ENCODE peak calls at places on chromosomes 1 and 21, in ten cellular contexts. S is suprapubic skin, Q is nephron progenitor cell, J is AG10803, R is Panc1, A is right atrium auricular region, N is kidney, C is H9, X is WTC11, H is psoas muscle. G is an unnamed sample.

GRCh38 chr1:238753205-238753720 is 633.1 kb upstream of the CHRM3 start:
- DNase-seq in S (no peak), Q (no peak), J (no peak), R (no peak), A (no peak), N (no peak), C (no peak), X (no peak), H (no peak), G (no peak)

GRCh38 chr1:40711465-40712404 is 20.2 kb downstream of the NFYC start:
- DNase-seq in S (no peak), Q (no peak), J (peak), R (no peak), A (no peak), N (no peak), C (no peak), X (no peak), H (no peak), G (no peak)

GRCh38 chr1:231240883-231241735 is at the start of gene GNPAT:
- DNase-seq in S (peak), Q (peak), J (peak), R (peak), A (peak), N (peak), C (peak), X (peak), H (peak), G (peak)

GRCh38 chr1:1063261-1063944 is 10.7 kb downstream of the RNF223 start:
- DNase-seq in S (no peak), Q (no peak), J (no peak), R (no peak), A (no peak), N (no peak), C (no peak), X (no peak), H (no peak), G (no peak)

GRCh38 chr1:18712254-18712605 is 81.6 kb downstream of the PAX7 start:
- DNase-seq in S (no peak), Q (no peak), J (no peak), R (no peak), A (no peak), N (no peak), C (no peak), X (no peak), H (no peak), G (no peak)

GRCh38 chr1:21579788-21580187 is 70.6 kb downstream of the ALPL start:
- DNase-seq in S (no peak), Q (no peak), J (no peak), R (no peak), A (no peak), N (no peak), C (no peak), X (no peak), H (no peak), G (no peak)

GRCh38 chr1:226881515-226882185 is 11.2 kb downstream of the PSEN2 start:
- DNase-seq in S (no peak), Q (no peak), J (no peak), R (no peak), A (no peak), N (no peak), C (no peak), X (no peak), H (no peak), G (no peak)

GRCh38 chr1:155320661-155321576 is at the start of gene RUSC1:
- DNase-seq in S (peak), Q (peak), J (peak), R (no peak), A (peak), N (peak), C (peak), X (peak), H (peak), G (peak)

GRCh38 chr1:239025223-239025622 is 361.1 kb upstream of the CHRM3 start:
- DNase-seq in S (no peak), Q (no peak), J (no peak), R (no peak), A (no peak), N (no peak), C (no peak), X (no peak), H (no peak), G (no peak)

GRCh38 chr1:185514296-185514695 is 197.3 kb upstream of the IVNS1ABP start:
- DNase-seq in S (no peak), Q (no peak), J (no peak), R (no peak), A (no peak), N (no peak), C (no peak), X (no peak), H (no peak), G (no peak)

GRCh38 chr1:11590395-11590794 is 63.8 kb downstream of the FBXO2 start:
- DNase-seq in S (no peak), Q (no peak), J (no peak), R (no peak), A (no peak), N (no peak), C (peak), X (peak), H (no peak), G (no peak)

GRCh38 chr1:114482585-114482984 is 28.4 kb downstream of the TRIM33 start:
- DNase-seq in S (no peak), Q (no peak), J (no peak), R (no peak), A (no peak), N (no peak), C (no peak), X (no peak), H (no peak), G (no peak)

GRCh38 chr21:36141513-36141925 is 6.6 kb downstream of the CBR3 start:
- DNase-seq in S (peak), Q (peak), J (peak), R (no peak), A (peak), N (peak), C (peak), X (peak), H (peak), G (peak)

GRCh38 chr1:175254190-175254589 is 61.6 kb upstream of the KIAA0040 start:
- DNase-seq in S (no peak), Q (no peak), J (no peak), R (no peak), A (no peak), N (no peak), C (no peak), X (no peak), H (no peak), G (no peak)

GRCh38 chr1:246397046-246397445 is 110.0 kb downstream of the SMYD3 start:
- DNase-seq in S (no peak), Q (no peak), J (no peak), R (no peak), A (no peak), N (no peak), C (no peak), X (no peak), H (no peak), G (no peak)

GRCh38 chr21:38486705-38487104 is 11.6 kb downstream of the ERG start:
- DNase-seq in S (no peak), Q (no peak), J (no peak), R (no peak), A (no peak), N (no peak), C (no peak), X (no peak), H (no peak), G (no peak)

GRCh38 chr21:42403611-42404231 is at the start of gene UBASH3A:
- DNase-seq in S (no peak), Q (no peak), J (no peak), R (no peak), A (no peak), N (no peak), C (no peak), X (no peak), H (no peak), G (no peak)

GRCh38 chr1:43214465-43215444 is 42.6 kb downstream of the CFAP57 start:
- DNase-seq in S (no peak), Q (no peak), J (no peak), R (no peak), A (no peak), N (no peak), C (no peak), X (no peak), H (no peak), G (no peak)

GRCh38 chr1:155062702-155063411 is 683 bp upstream of the EFNA4 start:
- DNase-seq in S (no peak), Q (peak), J (no peak), R (no peak), A (no peak), N (peak), C (peak), X (peak), H (no peak), G (peak)

GRCh38 chr1:52368383-52369172 is 2.6 kb upstream of the CC2D1B start:
- DNase-seq in S (no peak), Q (peak), J (peak), R (no peak), A (no peak), N (no peak), C (peak), X (peak), H (peak), G (peak)

GRCh38 chr1:27562021-27562420 is 41.9 kb downstream of the AHDC1 start:
- DNase-seq in S (no peak), Q (no peak), J (no peak), R (no peak), A (no peak), N (no peak), C (no peak), X (no peak), H (no peak), G (no peak)

GRCh38 chr1:11138952-11139351 is 39.3 kb upstream of the EXOSC10 start:
- DNase-seq in S (no peak), Q (no peak), J (peak), R (no peak), A (no peak), N (no peak), C (no peak), X (no peak), H (no peak), G (no peak)

GRCh38 chr1:205373022-205373421 is 16.3 kb upstream of the KLHDC8A start:
- DNase-seq in S (no peak), Q (no peak), J (no peak), R (no peak), A (no peak), N (no peak), C (no peak), X (no peak), H (no peak), G (no peak)

GRCh38 chr1:11940260-11940921 is 5.9 kb downstream of the PLOD1 start:
- DNase-seq in S (no peak), Q (no peak), J (peak), R (no peak), A (no peak), N (no peak), C (no peak), X (no peak), H (no peak), G (no peak)

DNA sequence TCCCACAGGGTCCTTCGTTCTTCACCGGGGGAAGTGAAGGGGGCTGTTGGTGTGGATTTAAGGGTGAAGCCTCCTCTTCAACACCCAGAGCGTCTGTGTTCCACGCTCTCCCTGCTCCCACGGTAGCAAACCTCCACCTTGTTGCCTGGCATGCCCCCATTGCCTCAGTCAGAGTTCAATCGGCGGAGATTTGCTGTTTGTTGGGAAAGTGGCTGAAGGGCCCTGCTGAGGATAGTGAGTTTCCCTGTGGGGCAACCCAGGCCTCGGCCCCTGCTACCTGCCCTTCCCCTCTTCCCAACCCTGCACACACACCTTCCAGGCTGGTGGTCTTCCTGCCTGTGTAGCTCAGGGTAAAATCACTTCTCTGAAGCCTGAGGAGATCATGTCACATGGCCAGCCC is 60.5 kb downstream of the TOR1AIP2 start:
- DNase-seq in S (no peak), Q (no peak), J (no peak), R (no peak), A (no peak), N (peak), C (no peak), X (no peak), H (no peak), G (no peak)
- TF ChIP-seq CTCF in S (no peak), Q (no peak), J (no peak), R (no peak), A (no peak), N (no peak), C (no peak), X (no peak), H (no peak), G (no peak)

DNA sequence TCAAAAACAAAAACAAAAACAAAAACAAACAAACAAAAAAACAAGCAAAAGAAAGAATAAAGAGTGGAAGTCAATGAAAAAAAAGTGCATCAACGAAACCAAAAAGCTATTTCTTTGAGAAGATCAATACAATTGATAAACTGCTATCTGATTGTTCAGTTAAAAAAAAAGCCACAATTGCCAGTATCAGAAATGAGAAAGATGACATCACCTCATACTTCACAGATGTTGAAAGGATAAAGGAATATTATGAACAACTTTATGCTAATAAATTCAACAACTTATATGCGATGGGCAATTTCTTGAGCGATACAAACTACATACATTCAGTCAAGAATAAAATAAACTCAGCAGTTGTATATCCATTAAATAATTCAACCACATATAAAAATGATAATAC is 2.2 kb upstream of the LRRC3 start:
- DNase-seq in S (no peak), Q (no peak), J (no peak), R (no peak), A (no peak), N (no peak), C (no peak), X (no peak), H (no peak), G (no peak)
- TF ChIP-seq CTCF in S (no peak), Q (no peak), J (no peak), R (no peak), A (no peak), N (no peak), C (no peak), X (no peak), H (no peak), G (no peak)

GRCh38 chr1:201385299-201385891 is 7.9 kb upstream of the TNNT2 start:
- DNase-seq in S (no peak), Q (peak), J (peak), R (no peak), A (no peak), N (no peak), C (peak), X (peak), H (peak), G (peak)
- TF ChIP-seq CTCF in S (peak), Q (peak), J (peak), R (peak), A (peak), N (peak), C (peak), X (peak), H (peak), G (peak)

DNA sequence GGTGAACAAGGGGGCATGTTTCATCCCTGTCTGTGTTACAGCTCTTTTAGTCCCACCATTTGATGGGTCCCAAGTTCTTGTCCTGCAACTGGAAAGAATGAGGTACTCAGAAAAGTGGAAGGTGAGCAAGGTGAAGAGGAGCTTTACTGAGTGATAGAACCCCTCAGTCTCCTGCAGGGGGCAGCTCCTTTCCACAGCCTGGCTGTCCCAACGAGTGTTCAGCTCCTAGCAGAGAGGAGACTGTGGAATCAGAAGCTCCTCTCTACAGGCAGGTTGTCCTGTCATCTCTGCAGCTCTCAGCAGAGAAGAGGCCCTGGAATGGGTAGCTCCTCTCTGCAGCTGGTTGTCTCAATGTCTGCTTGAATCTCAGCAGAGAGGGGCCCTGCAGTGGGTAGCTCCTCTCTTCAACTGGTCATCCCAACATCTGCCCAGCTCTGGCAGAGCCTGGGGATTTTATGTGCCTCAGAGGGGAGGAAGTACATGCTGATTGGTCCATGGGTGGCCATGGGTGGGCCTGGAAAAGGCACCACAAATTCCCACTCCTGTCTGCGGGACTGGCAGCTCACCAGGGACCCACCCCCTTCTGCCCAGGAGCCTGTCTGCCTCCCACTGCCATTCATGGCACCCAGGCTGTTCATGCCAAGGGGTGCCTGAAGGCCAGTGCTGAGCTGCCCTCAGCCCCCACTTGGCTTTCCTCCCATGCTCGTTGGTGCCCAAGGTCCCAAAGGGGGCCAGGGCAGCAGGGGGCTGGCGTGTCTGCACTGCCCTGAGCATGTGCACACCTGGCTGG is 25.7 kb downstream of the LDLRAD1 start:
- DNase-seq in S (peak), Q (peak), J (no peak), R (no peak), A (no peak), N (no peak), C (peak), X (peak), H (no peak), G (no peak)
- TF ChIP-seq CTCF in S (no peak), Q (peak), J (peak), R (no peak), A (peak), N (no peak), C (peak), X (peak), H (no peak), G (no peak)

G was measured in endothelial cell.